ENCODE peak calls at places on chromosomes 11 and 22, in eight cellular contexts. H is posterior vena cava; K is stimulated activated CD4-positive, alpha-beta T cell treated with anti-CD3 and anti-CD28 coated beads, Interleukin-1b, Interleukin-23, amount 100 ng/mL, for 1 hour; T is left lobe of liver; P is AG20443; O is HS-5; N is upper lobe of right lung; M is ACHN. D is an unnamed sample.

GRCh38 chr11:90392692-90393091 is 169.8 kb upstream of the CHORDC1 start:
- DNase-seq in T (no peak), M (no peak), N (no peak), K (no peak), O (no peak), H (no peak), P (no peak), D (no peak)

GRCh38 chr11:43278302-43278956 is 33.4 kb upstream of the API5 start:
- DNase-seq in T (no peak), K (no peak), P (peak; percentile 52), N (no peak), H (no peak), M (no peak), O (no peak), D (no peak)

GRCh38 chr11:2314525-2315394 is 12.9 kb downstream of the TSPAN32 start:
- DNase-seq in M (no peak), O (no peak), H (peak; percentile 92), N (peak; percentile 83), T (peak; percentile 85), P (peak; percentile 84), K (no peak), D (peak; percentile 96)

GRCh38 chr22:36267058-36267457 is 14.1 kb downstream of the APOL1 start:
- DNase-seq in N (no peak), H (peak; percentile 57), T (no peak), P (no peak), M (no peak), O (no peak), K (no peak), D (no peak)

GRCh38 chr11:121929581-121929980 is 186.4 kb downstream of the BLID start:
- DNase-seq in T (peak; percentile 50), H (no peak), K (no peak), N (no peak), P (peak; percentile 49), M (no peak), O (no peak), D (peak; percentile 61)

GRCh38 chr11:64718084-64718779 is 4.8 kb downstream of the NRXN2 start:
- DNase-seq in M (no peak), K (no peak), T (no peak), P (no peak), O (no peak), H (no peak), N (peak; percentile 48), D (peak; percentile 16)

GRCh38 chr11:12159351-12160099 is 49.1 kb downstream of the MICAL2 start:
- DNase-seq in H (no peak), M (peak; percentile 40), O (peak; percentile 61), T (no peak), P (peak; percentile 86), K (no peak), N (no peak), D (peak; percentile 39)

GRCh38 chr11:23502389-23502788 is 642.1 kb upstream of the CCDC179 start:
- DNase-seq in M (no peak), T (no peak), O (no peak), N (no peak), K (no peak), H (no peak), P (no peak), D (no peak)

GRCh38 chr22:41216984-41217383 is 11.9 kb downstream of the L3MBTL2 start:
- DNase-seq in K (no peak), T (no peak), M (no peak), H (no peak), O (no peak), N (no peak), P (no peak), D (peak; percentile 53)

GRCh38 chr11:120912504-120912903 is 111.4 kb upstream of the TBCEL start:
- DNase-seq in K (no peak), T (no peak), P (peak; percentile 52), N (no peak), M (peak; percentile 48), O (no peak), H (no peak), D (no peak)